ENCODE peak calls at places on chromosomes 3 and 15, in seven cellular contexts. X is endodermal cell, I is lung, F is colonic mucosa, P is tibial artery, S is BE2C, J is heart left ventricle. Y is an unnamed sample.

GRCh38 chr15:69523010-69524001 is 70.7 kb downstream of the RPLP1 start:
- DNase-seq in J (peak; percentile 56), I (peak; percentile 82), S (peak; percentile 87), X (peak; percentile 96), P (peak; percentile 84), F (peak; percentile 92), Y (peak; percentile 87)

GRCh38 chr3:193605876-193606275 is 12.9 kb downstream of the OPA1 start:
- DNase-seq in P (no peak), I (peak; percentile 59), X (peak; percentile 86), S (peak; percentile 75), F (peak; percentile 74), J (peak; percentile 33), Y (peak; percentile 55)

GRCh38 chr3:3636815-3637214 is 162.4 kb upstream of the LRRN1 start:
- DNase-seq in X (no peak), J (no peak), P (no peak), I (no peak), S (no peak), F (no peak), Y (no peak)

GRCh38 chr15:29924750-29925149 is 102.5 kb upstream of the TJP1 start:
- DNase-seq in I (peak; percentile 42), S (no peak), F (no peak), X (peak; percentile 94), J (peak; percentile 35), P (peak; percentile 66), Y (peak; percentile 74)

GRCh38 chr15:47708116-47708515 is 9.2 kb upstream of the SEMA6D start:
- DNase-seq in X (no peak), I (no peak), S (no peak), F (peak; percentile 73), J (no peak), P (no peak), Y (no peak)

GRCh38 chr3:177195242-177195940 is 1.9 kb downstream of the TBL1XR1 start:
- DNase-seq in J (peak; percentile 48), X (peak; percentile 62), P (no peak), F (peak; percentile 80), S (peak; percentile 33), I (peak; percentile 45), Y (peak; percentile 53)

GRCh38 chr3:69881756-69882428 is 117.6 kb upstream of the SAMMSON start:
- DNase-seq in X (no peak), I (no peak), F (no peak), P (no peak), J (no peak), S (no peak), Y (no peak)

GRCh38 chr15:65219137-65219536 is 7.9 kb upstream of the CILP start:
- DNase-seq in F (no peak), J (no peak), X (no peak), S (no peak), P (no peak), I (no peak), Y (no peak)

GRCh38 chr3:4898454-4899313 is 80.6 kb upstream of the BHLHE40 start:
- DNase-seq in I (no peak), X (no peak), S (no peak), J (no peak), P (no peak), F (no peak), Y (no peak)

GRCh38 chr3:107738486-107739183 is 215.9 kb downstream of the BBX start:
- DNase-seq in X (no peak), P (no peak), J (no peak), I (no peak), S (no peak), F (no peak), Y (no peak)

GRCh38 chr3:143865302-143865701 is 17.0 kb upstream of the SLC9A9 start:
- DNase-seq in F (no peak), P (no peak), J (no peak), I (no peak), S (no peak), X (no peak), Y (no peak)

GRCh38 chr3:8458711-8459110 is 42.9 kb upstream of the LMCD1 start:
- DNase-seq in S (no peak), J (no peak), F (no peak), P (peak; percentile 93), X (no peak), I (no peak), Y (no peak)

GRCh38 chr3:48614044-48614443 is 4.6 kb upstream of the UQCRC1 start:
- DNase-seq in X (no peak), P (no peak), I (no peak), S (no peak), F (no peak), J (no peak), Y (no peak)

GRCh38 chr15:41870689-41871081 is 23.2 kb downstream of the SPTBN5 start:
- DNase-seq in P (no peak), S (no peak), J (no peak), F (no peak), I (no peak), X (no peak), Y (no peak)

GRCh38 chr15:78390823-78391222 is 47.2 kb upstream of the IREB2 start:
- DNase-seq in X (no peak), I (no peak), J (no peak), P (peak; percentile 16), S (no peak), F (no peak), Y (no peak)

GRCh38 chr3:40166997-40167396 is 142.5 kb upstream of the EIF1B start:
- DNase-seq in X (peak; percentile 86), J (no peak), S (no peak), P (no peak), I (no peak), F (no peak), Y (peak; percentile 61)

GRCh38 chr15:78429477-78429876 is 8.5 kb upstream of the IREB2 start:
- DNase-seq in J (no peak), F (no peak), P (no peak), I (no peak), S (no peak), X (no peak), Y (no peak)

GRCh38 chr3:150278843-150279341 is 129.2 kb upstream of the TSC22D2 start:
- DNase-seq in F (peak; percentile 62), X (no peak), I (no peak), J (no peak), S (peak; percentile 65), P (no peak), Y (no peak)

GRCh38 chr3:113746069-113746954 is at the start of gene NAA50:
- DNase-seq in J (peak; percentile 96), S (peak; percentile 95), I (peak; percentile 94), X (peak; percentile 97), F (peak; percentile 94), P (peak; percentile 98), Y (peak; percentile 92)

DNA sequence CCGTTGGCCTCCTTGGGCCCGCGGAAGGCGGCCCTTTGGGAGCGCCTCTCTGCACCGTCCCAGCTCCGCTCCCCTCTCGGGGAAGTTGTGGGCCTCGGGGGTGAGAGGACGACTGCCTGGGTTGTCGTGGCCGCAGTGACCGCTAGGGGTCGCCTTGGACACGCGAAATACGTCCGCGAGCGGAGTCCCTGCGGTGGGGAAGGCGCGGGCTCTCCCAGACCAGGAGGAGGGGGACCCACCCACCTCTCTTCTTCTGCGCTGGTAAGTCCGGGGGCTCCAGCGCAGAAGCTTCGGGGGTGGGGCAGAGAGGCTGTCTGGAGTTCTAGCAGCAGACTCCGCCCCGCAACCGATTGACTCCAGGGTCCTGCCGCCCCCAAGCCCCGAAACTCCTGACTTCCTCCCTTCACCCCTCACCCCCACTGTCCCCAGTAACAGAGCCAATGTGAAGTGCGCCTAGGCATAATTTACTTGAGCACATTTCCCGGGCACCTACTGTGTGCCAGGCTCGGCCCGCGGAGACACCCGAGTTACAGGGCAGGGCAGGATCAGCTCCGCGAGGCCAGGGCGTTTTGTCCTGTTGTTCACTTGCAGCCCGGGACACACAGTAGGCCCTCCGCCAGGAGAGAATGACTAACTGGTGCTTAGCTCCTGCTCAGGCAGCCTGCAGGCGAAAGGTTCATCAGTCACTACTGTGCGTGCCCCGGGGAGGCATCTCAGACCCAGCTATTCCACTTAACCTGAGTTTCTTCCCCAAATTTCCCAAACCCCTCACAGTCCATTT is 32.8 kb downstream of the DNASE1L3 start:
- DNase-seq in X (peak; percentile 98), J (peak; percentile 89), F (peak; percentile 97), S (peak; percentile 87), P (peak; percentile 93), I (peak; percentile 92), Y (peak; percentile 95)
- H3K4me3 ChIP-seq in X (no peak overlapping the region), J (peak overlapping the region; percentile 46), F (peak overlapping the region; percentile 39), S (peak overlapping the region; percentile 43), P (peak overlapping the region; percentile 56), I (no peak overlapping the region), Y (peak overlapping the region; percentile 45)

DNA sequence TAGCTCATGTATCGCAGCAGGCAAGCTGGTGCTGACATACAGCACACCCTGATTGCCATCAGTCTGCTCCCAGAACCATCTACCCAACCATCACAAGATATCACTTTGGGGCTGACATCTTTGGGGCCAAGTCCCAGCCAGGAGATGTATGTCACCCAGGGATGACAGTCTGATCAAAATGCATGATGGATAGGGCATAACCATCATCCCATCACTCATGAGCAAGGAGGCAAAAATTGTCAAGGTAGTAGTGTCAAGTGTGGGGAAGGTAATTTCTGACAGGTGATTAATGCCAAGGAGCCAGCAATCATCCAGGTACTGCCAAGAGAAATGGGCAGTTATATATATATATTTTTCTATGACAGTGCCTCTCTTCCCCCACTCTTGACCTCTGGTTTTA is 277.4 kb downstream of the WDR72 start:
- DNase-seq in F (no peak), S (no peak), P (no peak), J (no peak), X (no peak), I (no peak), Y (no peak)
- H3K27me3 ChIP-seq in F (no peaks in the 10 kb centered on the region), S (no peaks in the 10 kb centered on the region), P (no peaks in the 10 kb centered on the region), J (no peaks in the 10 kb centered on the region), X (no peaks in the 10 kb centered on the region), I (no peaks in the 10 kb centered on the region), Y (no peaks in the 10 kb centered on the region)

GRCh38 chr3:47436180-47436579 is 39.6 kb downstream of the SCAP start:
- DNase-seq in J (no peak), S (no peak), F (peak; percentile 62), X (peak; percentile 10), P (no peak), I (no peak), Y (no peak)
- H3K36me3 ChIP-seq in J (peaks cover 10% of the 10 kb centered on the region), S (no peaks in the 10 kb centered on the region), F (peaks cover 4% of the 10 kb centered on the region), X (peaks cover 57% of the 10 kb centered on the region), P (peaks cover 78% of the 10 kb centered on the region), I (peaks cover 31% of the 10 kb centered on the region), Y (peaks cover 18% of the 10 kb centered on the region)

GRCh38 chr3:128067481-128067880 is 15.2 kb downstream of the SEC61A1 start:
- DNase-seq in X (peak; percentile 32), S (no peak), I (no peak), F (no peak), P (no peak), J (no peak), Y (no peak)

GRCh38 chr3:128068156-128068620 is 16.0 kb downstream of the SEC61A1 start:
- DNase-seq in F (no peak), S (peak; percentile 69), P (no peak), I (no peak), J (no peak), X (peak; percentile 82), Y (peak; percentile 81)

GRCh38 chr3:128064962-128065361 is 12.7 kb downstream of the SEC61A1 start:
- DNase-seq in X (peak; percentile 16), S (no peak), P (no peak), F (no peak), I (no peak), J (no peak), Y (no peak)

GRCh38 chr3:128069271-128069670 is 17.0 kb downstream of the SEC61A1 start:
- DNase-seq in P (no peak), J (no peak), S (no peak), F (no peak), I (no peak), X (peak; percentile 35), Y (no peak)

DNA sequence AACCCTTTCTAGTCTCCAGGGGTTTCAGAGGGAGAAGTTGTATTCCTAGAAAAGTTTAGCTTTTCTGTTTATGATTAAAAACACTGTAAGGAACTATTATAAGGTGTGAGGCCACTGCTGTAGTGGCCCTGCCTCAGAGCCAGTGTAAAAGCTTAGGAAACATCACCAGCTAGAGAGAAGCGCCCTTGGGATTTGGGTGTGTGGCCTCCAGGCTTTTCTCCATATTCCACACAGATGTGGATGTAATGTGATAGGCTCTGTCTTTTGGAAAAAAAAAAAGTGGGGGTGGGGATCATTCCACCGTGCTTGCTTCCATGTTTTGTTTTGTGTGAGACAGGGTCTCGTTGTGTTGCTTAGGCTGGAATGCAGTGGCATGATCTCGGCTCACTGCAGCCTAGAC is 13.9 kb downstream of the SEC61A1 start:
- DNase-seq in X (no peak), J (no peak), S (no peak), F (no peak), P (no peak), I (no peak), Y (no peak)
- H3K4me3 ChIP-seq in X (no peak overlapping the region), J (no peak overlapping the region), S (no peak overlapping the region), F (no peak overlapping the region), P (no peak overlapping the region), I (no peak overlapping the region), Y (no peak overlapping the region)